ENCODE peak calls at places on chromosome 4, in six cellular contexts. One of them, this sample, is unnamed.
A peak's percentile ranks its signal among the peaks of the same experiment; 100 is the strongest.

GRCh38 chr4:142583708-142584107 is 262.4 kb downstream of the INPP4B start:
- DNase-seq in ovary: no peak
- DNase-seq in NCI-H2171 treated with DMSO at 0.1 percent for 48 hours: no peak
- DNase-seq in GM12892: no peak
- DNase-seq in RWPE1: no peak
- DNase-seq in DMS153: no peak
- DNase-seq in this sample: no peak

GRCh38 chr4:105633241-105633640 is 75.2 kb downstream of the INTS12 start:
- DNase-seq in ovary: no peak
- DNase-seq in NCI-H2171 treated with DMSO at 0.1 percent for 48 hours: no peak
- DNase-seq in GM12892: no peak
- DNase-seq in RWPE1: peak; percentile 47
- DNase-seq in DMS153: peak; percentile 44
- DNase-seq in this sample: no peak

GRCh38 chr4:1658146-1658545 is 26.0 kb downstream of the FAM53A start:
- DNase-seq in ovary: no peak
- DNase-seq in NCI-H2171 treated with DMSO at 0.1 percent for 48 hours: no peak
- DNase-seq in GM12892: no peak
- DNase-seq in RWPE1: no peak
- DNase-seq in DMS153: no peak
- DNase-seq in this sample: no peak

GRCh38 chr4:2576290-2576689 is 39.8 kb downstream of the FAM193A start:
- DNase-seq in ovary: no peak
- DNase-seq in NCI-H2171 treated with DMSO at 0.1 percent for 48 hours: no peak
- DNase-seq in GM12892: no peak
- DNase-seq in RWPE1: no peak
- DNase-seq in DMS153: no peak
- DNase-seq in this sample: no peak

GRCh38 chr4:154329268-154329858 is 162.2 kb downstream of the DCHS2 start:
- DNase-seq in ovary: no peak
- DNase-seq in NCI-H2171 treated with DMSO at 0.1 percent for 48 hours: no peak
- DNase-seq in GM12892: no peak
- DNase-seq in RWPE1: no peak
- DNase-seq in DMS153: no peak
- DNase-seq in this sample: no peak

GRCh38 chr4:61202638-61203495 is 2.7 kb downstream of the ADGRL3 start:
- DNase-seq in ovary: no peak
- DNase-seq in NCI-H2171 treated with DMSO at 0.1 percent for 48 hours: peak; percentile 66
- DNase-seq in GM12892: peak; percentile 1
- DNase-seq in RWPE1: peak; percentile 5
- DNase-seq in DMS153: peak; percentile 35
- DNase-seq in this sample: no peak

GRCh38 chr4:128225148-128225547 is 62.5 kb downstream of the PGRMC2 start:
- DNase-seq in ovary: no peak
- DNase-seq in NCI-H2171 treated with DMSO at 0.1 percent for 48 hours: peak; percentile 86
- DNase-seq in GM12892: no peak
- DNase-seq in RWPE1: no peak
- DNase-seq in DMS153: no peak
- DNase-seq in this sample: no peak

GRCh38 chr4:110484767-110485166 is 8.8 kb downstream of the ENPEP start:
- DNase-seq in ovary: no peak
- DNase-seq in NCI-H2171 treated with DMSO at 0.1 percent for 48 hours: no peak
- DNase-seq in GM12892: no peak
- DNase-seq in RWPE1: peak; percentile 7
- DNase-seq in DMS153: no peak
- DNase-seq in this sample: no peak

GRCh38 chr4:41538017-41538733 is at the start of gene LIMCH1:
- DNase-seq in ovary: peak; percentile 53
- DNase-seq in NCI-H2171 treated with DMSO at 0.1 percent for 48 hours: no peak
- DNase-seq in GM12892: no peak
- DNase-seq in RWPE1: no peak
- DNase-seq in DMS153: no peak
- DNase-seq in this sample: peak; percentile 80

GRCh38 chr4:16721618-16722291 is 176.7 kb downstream of the LDB2 start:
- DNase-seq in ovary: peak; percentile 32
- DNase-seq in NCI-H2171 treated with DMSO at 0.1 percent for 48 hours: no peak
- DNase-seq in GM12892: no peak
- DNase-seq in RWPE1: no peak
- DNase-seq in DMS153: no peak
- DNase-seq in this sample: no peak

GRCh38 chr4:39446842-39447573 is 11.7 kb downstream of the RPL9 start:
- DNase-seq in ovary: peak; percentile 41
- DNase-seq in NCI-H2171 treated with DMSO at 0.1 percent for 48 hours: no peak
- DNase-seq in GM12892: peak; percentile 64
- DNase-seq in RWPE1: peak; percentile 60
- DNase-seq in DMS153: peak; percentile 37
- DNase-seq in this sample: peak; percentile 62

GRCh38 chr4:78584863-78585576 is 33.5 kb downstream of the ANXA3 start:
- DNase-seq in ovary: no peak
- DNase-seq in NCI-H2171 treated with DMSO at 0.1 percent for 48 hours: peak; percentile 71
- DNase-seq in GM12892: no peak
- DNase-seq in RWPE1: no peak
- DNase-seq in DMS153: no peak
- DNase-seq in this sample: no peak

GRCh38 chr4:183099537-183100297 is 660 bp downstream of the WWC2 start:
- DNase-seq in ovary: peak; percentile 62
- DNase-seq in NCI-H2171 treated with DMSO at 0.1 percent for 48 hours: no peak
- DNase-seq in GM12892: peak; percentile 11
- DNase-seq in RWPE1: peak; percentile 41
- DNase-seq in DMS153: no peak
- DNase-seq in this sample: peak; percentile 46

GRCh38 chr4:75429208-75429607 is 85.0 kb downstream of the RCHY1 start:
- DNase-seq in ovary: no peak
- DNase-seq in NCI-H2171 treated with DMSO at 0.1 percent for 48 hours: peak; percentile 46
- DNase-seq in GM12892: no peak
- DNase-seq in RWPE1: no peak
- DNase-seq in DMS153: no peak
- DNase-seq in this sample: no peak

GRCh38 chr4:21879187-21879586 is 69.4 kb downstream of the KCNIP4 start:
- DNase-seq in ovary: no peak
- DNase-seq in NCI-H2171 treated with DMSO at 0.1 percent for 48 hours: no peak
- DNase-seq in GM12892: no peak
- DNase-seq in RWPE1: no peak
- DNase-seq in DMS153: no peak
- DNase-seq in this sample: no peak